ENCODE peak calls at places on chromosome 7, in seven cellular contexts. L is GM12878, J is HCT116, K is SK-N-SH, T is K562, S is H1, Y is T47D. R is an unnamed sample.

GRCh38 chr7:22318376-22318775 is 38.6 kb downstream of the RAPGEF5 start:
- DNase-seq in L (no peak), J (no peak), T (no peak), K (no peak), S (no peak), Y (no peak), R (no peak)

GRCh38 chr7:122535086-122535485 is 163.8 kb downstream of the RNF133 start:
- DNase-seq in S (no peak), J (no peak), L (no peak), K (no peak), T (no peak), Y (no peak), R (no peak)

GRCh38 chr7:67267914-67268313 is 271.3 kb downstream of the TYW1 start:
- DNase-seq in L (no peak), K (no peak), Y (no peak), S (no peak), T (no peak), J (no peak), R (no peak)

GRCh38 chr7:114922151-114922651 is 307 bp downstream of the MDFIC start:
- DNase-seq in S (peak), J (no peak), T (no peak), L (no peak), K (peak), Y (peak), R (no peak)

GRCh38 chr7:130995252-130996081 is 261.5 kb upstream of the KLF14 start:
- DNase-seq in L (no peak), Y (no peak), K (no peak), J (peak), T (no peak), S (no peak), R (no peak)

GRCh38 chr7:148699024-148699771 is 495 bp downstream of the CUL1 start:
- DNase-seq in L (no peak), J (no peak), Y (peak), K (peak), S (peak), T (peak), R (peak)

GRCh38 chr7:11153694-11154093 is 180.0 kb downstream of the PHF14 start:
- DNase-seq in T (no peak), K (no peak), L (no peak), S (no peak), Y (peak), J (no peak), R (no peak)

GRCh38 chr7:6730343-6730633 is 23.5 kb upstream of the ZNF12 start:
- DNase-seq in S (no peak), J (no peak), T (peak), Y (no peak), L (no peak), K (no peak), R (peak)

GRCh38 chr7:18117482-18117881 is 89.8 kb upstream of the PRPS1L1 start:
- DNase-seq in T (no peak), K (no peak), J (no peak), Y (no peak), S (no peak), L (no peak), R (no peak)

GRCh38 chr7:125061776-125062397 is 132.3 kb upstream of the POT1 start:
- DNase-seq in L (no peak), T (peak), Y (no peak), K (no peak), S (no peak), J (peak), R (no peak)

GRCh38 chr7:32427769-32428291 is 62.4 kb downstream of the LSM5 start:
- DNase-seq in S (peak), L (no peak), J (peak), T (peak), K (peak), Y (peak), R (peak)

GRCh38 chr7:43071604-43072003 is 40.8 kb upstream of the HECW1 start:
- DNase-seq in S (peak), T (peak), L (no peak), J (peak), Y (peak), K (peak), R (no peak)

GRCh38 chr7:116579835-116580234 is 55.0 kb downstream of the CAV1 start:
- DNase-seq in S (no peak), L (no peak), Y (no peak), K (no peak), T (no peak), J (no peak), R (no peak)

GRCh38 chr7:82985144-82985802 is 177.4 kb downstream of the PCLO start:
- DNase-seq in Y (peak), L (no peak), T (no peak), K (peak), S (no peak), J (no peak), R (no peak)

GRCh38 chr7:2066251-2066919 is 166.4 kb downstream of the MAD1L1 start:
- DNase-seq in K (peak), Y (no peak), S (no peak), T (no peak), J (no peak), L (no peak), R (no peak)

GRCh38 chr7:127632276-127632910 is 14.5 kb upstream of the PAX4 start:
- DNase-seq in T (no peak), K (no peak), L (no peak), Y (no peak), J (no peak), S (no peak), R (no peak)

GRCh38 chr7:132723506-132724081 is 147.3 kb upstream of the PLXNA4 start:
- DNase-seq in S (no peak), Y (no peak), T (no peak), K (no peak), J (no peak), L (no peak), R (no peak)

GRCh38 chr7:19117081-19117869 is at the start of gene TWIST1:
- DNase-seq in T (no peak), Y (peak), K (peak), J (no peak), S (peak), L (no peak), R (no peak)

GRCh38 chr7:157248659-157249058 is 88.1 kb upstream of the DNAJB6 start:
- DNase-seq in Y (no peak), K (no peak), L (no peak), T (no peak), S (no peak), J (no peak), R (no peak)

GRCh38 chr7:107879400-107880035 is 11.5 kb upstream of the DLD start:
- DNase-seq in J (peak), S (no peak), L (no peak), T (peak), Y (peak), K (peak), R (peak)

GRCh38 chr7:96685353-96685752 is 24.3 kb downstream of the SEM1 start:
- DNase-seq in S (no peak), T (no peak), J (no peak), L (no peak), K (no peak), Y (no peak), R (no peak)

GRCh38 chr7:77858278-77858677 is 59.7 kb downstream of the PHTF2 start:
- DNase-seq in T (no peak), Y (no peak), K (no peak), S (no peak), L (no peak), J (no peak), R (no peak)

GRCh38 chr7:128937271-128937646 is 468 bp upstream of the IRF5 start:
- DNase-seq in Y (no peak), S (no peak), J (no peak), L (no peak), K (no peak), T (no peak), R (no peak)

GRCh38 chr7:29304756-29305155 is 110.2 kb downstream of the CHN2 start:
- DNase-seq in K (peak), S (no peak), T (no peak), J (no peak), L (no peak), Y (no peak), R (no peak)

GRCh38 chr7:75966209-75966961 is 28.0 kb downstream of the TMEM120A start:
- DNase-seq in S (no peak), T (no peak), K (peak), L (no peak), Y (no peak), J (no peak), R (no peak)

GRCh38 chr7:105496501-105496900 is 25.6 kb downstream of the PUS7 start:
- DNase-seq in T (no peak), K (no peak), S (no peak), J (no peak), L (no peak), Y (no peak), R (no peak)
- TF ChIP-seq JUND in T (no peak), K (peak), S (no peak), J (no peak), L (no peak), Y (no peak), R (no peak)

GRCh38 chr7:105581066-105581811 is at the start of gene EFCAB10:
- DNase-seq in Y (no peak), K (peak), L (no peak), J (peak), S (peak), T (no peak), R (peak)

GRCh38 chr7:105583061-105583460 is 1.8 kb upstream of the EFCAB10 start:
- DNase-seq in Y (no peak), L (no peak), J (no peak), K (no peak), S (no peak), T (no peak), R (no peak)

GRCh38 chr7:105587899-105588690 is 6.8 kb upstream of the EFCAB10 start:
- DNase-seq in Y (no peak), J (no peak), S (no peak), L (no peak), T (peak), K (peak), R (no peak)

GRCh38 chr7:105585850-105586500 is 4.7 kb upstream of the EFCAB10 start:
- DNase-seq in T (peak), K (no peak), L (no peak), Y (no peak), S (no peak), J (no peak), R (no peak)

DNA sequence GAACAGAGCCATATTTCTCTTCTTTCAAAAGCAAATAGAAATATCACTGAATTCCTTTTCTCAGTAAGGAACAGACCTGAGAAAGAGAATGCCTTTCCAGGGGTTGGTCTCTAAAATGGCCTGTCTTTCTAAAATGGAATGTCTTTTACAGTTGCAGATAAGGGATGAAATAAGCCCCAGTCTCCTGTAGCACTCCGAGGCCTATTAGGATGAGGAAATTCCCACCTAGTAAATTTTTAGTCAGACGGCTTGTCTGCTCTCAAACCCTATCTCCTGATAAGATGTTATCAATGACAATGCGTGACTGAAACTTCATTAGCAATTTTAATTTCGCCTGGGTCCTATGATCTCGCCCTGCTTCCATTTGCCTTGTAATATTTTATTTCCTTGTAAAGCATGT is 2.9 kb upstream of the EFCAB10 start:
- DNase-seq in K (no peak), S (no peak), L (no peak), T (no peak), J (no peak), Y (no peak), R (no peak)
- TF ChIP-seq JUND in K (no peak), S (no peak), L (no peak), T (no peak), J (no peak), Y (no peak), R (no peak)

GRCh38 chr7:30900053-30900452 is 11.6 kb upstream of the AQP1 start:
- DNase-seq in J (no peak), S (no peak), Y (no peak), K (no peak), T (no peak), L (no peak), R (no peak)
- TF ChIP-seq JUND in J (no peak), S (no peak), Y (no peak), K (no peak), T (no peak), L (no peak), R (no peak)

GRCh38 chr7:85078181-85078580 is 108.7 kb downstream of the SEMA3D start:
- DNase-seq in K (no peak), T (no peak), J (no peak), S (no peak), L (no peak), Y (no peak), R (no peak)
- TF ChIP-seq JUND in K (no peak), T (no peak), J (no peak), S (no peak), L (no peak), Y (no peak), R (no peak)

GRCh38 chr7:4799508-4800268 is 24.3 kb downstream of the AP5Z1 start:
- DNase-seq in Y (peak), T (peak), J (no peak), S (no peak), K (no peak), L (no peak), R (no peak)
- TF ChIP-seq JUND in Y (no peak), T (no peak), J (no peak), S (no peak), K (no peak), L (no peak), R (no peak)

GRCh38 chr7:81383848-81384247 is 386.0 kb downstream of the HGF start:
- DNase-seq in J (no peak), L (no peak), S (no peak), K (no peak), Y (no peak), T (no peak), R (no peak)
- TF ChIP-seq JUND in J (no peak), L (no peak), S (no peak), K (peak), Y (no peak), T (no peak), R (no peak)

GRCh38 chr7:387132-388022 is 97.4 kb downstream of the FOXL3 start:
- DNase-seq in Y (no peak), T (no peak), K (no peak), J (no peak), S (no peak), L (no peak), R (no peak)
- TF ChIP-seq JUND in Y (no peak), T (no peak), K (no peak), J (no peak), S (no peak), L (no peak), R (no peak)

GRCh38 chr7:150849204-150849775 is 3.0 kb upstream of the AOC1 start:
- DNase-seq in L (no peak), K (no peak), S (peak), Y (no peak), J (no peak), T (no peak), R (no peak)
- TF ChIP-seq JUND in L (no peak), K (no peak), S (no peak), Y (no peak), J (no peak), T (no peak), R (no peak)

GRCh38 chr7:37211097-37211496 is 237.6 kb downstream of the ELMO1 start:
- DNase-seq in J (no peak), T (no peak), S (no peak), L (no peak), Y (no peak), K (no peak), R (no peak)
- TF ChIP-seq JUND in J (no peak), T (no peak), S (no peak), L (no peak), Y (no peak), K (no peak), R (no peak)